ENCODE peak calls at places on chromosomes 12 and 14, in four cellular contexts. E is H54; L is activated T-helper 9 cell treated with anti-CD3 and anti-CD28 coated beads, Interleukin-2, amount 50 U/mL, for 16 hours; R is breast epithelium. P is an unnamed sample.

GRCh38 chr12:24964342-24964741 is 15.4 kb upstream of the BCAT1 start:
- DNase-seq in R (no peak), L (no peak), E (no peak), P (no peak)

GRCh38 chr14:36346052-36346451 is 25.6 kb upstream of the MBIP start:
- DNase-seq in R (no peak), L (no peak), E (no peak), P (no peak)

GRCh38 chr14:24481622-24482324 is 26.3 kb downstream of the CMA1 start:
- DNase-seq in E (peak; percentile 48), L (peak; percentile 5), R (no peak), P (peak; percentile 66)

GRCh38 chr12:39412210-39412609 is 30.7 kb downstream of the KIF21A start:
- DNase-seq in R (no peak), L (no peak), E (no peak), P (no peak)

GRCh38 chr12:15322164-15323054 is at the start of gene PTPRO:
- DNase-seq in L (no peak), E (no peak), R (no peak), P (peak; percentile 82)

GRCh38 chr12:6782903-6783571 is 6.3 kb upstream of the CD4 start:
- DNase-seq in L (no peak), R (no peak), E (no peak), P (no peak)

GRCh38 chr14:39218171-39218769 is 15.4 kb upstream of the MIA2 start:
- DNase-seq in L (no peak), E (no peak), R (no peak), P (no peak)

GRCh38 chr12:66984962-66985361 is 284.2 kb upstream of the CAND1 start:
- DNase-seq in R (no peak), E (no peak), L (no peak), P (no peak)

GRCh38 chr12:91926810-91927209 is 218.8 kb downstream of the BTG1 start:
- DNase-seq in R (no peak), E (no peak), L (no peak), P (no peak)

GRCh38 chr14:49971156-49972141 is 78.6 kb downstream of the ARF6 start:
- DNase-seq in E (no peak), L (no peak), R (no peak), P (no peak)

GRCh38 chr12:70590549-70591226 is 46.5 kb downstream of the PTPRB start:
- DNase-seq in R (no peak), E (no peak), L (no peak), P (no peak)

GRCh38 chr12:6323340-6323994 is 13.0 kb downstream of the PLEKHG6 start:
- DNase-seq in L (peak; percentile 15), R (no peak), E (peak; percentile 87), P (no peak)

GRCh38 chr12:106670131-106670530 is 87.3 kb downstream of the RFX4 start:
- DNase-seq in R (no peak), L (no peak), E (no peak), P (no peak)

GRCh38 chr12:51480978-51481377 is 56.3 kb downstream of the SLC4A8 start:
- DNase-seq in L (no peak), R (no peak), E (no peak), P (no peak)

GRCh38 chr12:52682938-52683574 is 2.8 kb upstream of the KRT1 start:
- DNase-seq in L (no peak), R (no peak), E (no peak), P (no peak)

GRCh38 chr14:61202124-61202523 is 79.0 kb downstream of the TMEM30B start:
- DNase-seq in L (no peak), E (no peak), R (no peak), P (no peak)

GRCh38 chr14:37655418-37655817 is 60.0 kb downstream of the TTC6 start:
- DNase-seq in R (no peak), E (no peak), L (no peak), P (no peak)

GRCh38 chr14:62209287-62209899 is 447.2 kb downstream of the SNAPC1 start:
- DNase-seq in L (no peak), E (no peak), R (no peak), P (no peak)

GRCh38 chr14:80948291-80948690 is 6.8 kb upstream of the CEP128 start:
- DNase-seq in R (no peak), L (no peak), E (no peak), P (no peak)

GRCh38 chr14:104290756-104291122 is 152.4 kb downstream of the KIF26A start:
- DNase-seq in R (no peak), L (no peak), E (no peak), P (peak; percentile 52)

GRCh38 chr14:98931911-98932310 is 340.1 kb downstream of the BCL11B start:
- DNase-seq in L (peak; percentile 25), E (no peak), R (no peak), P (peak; percentile 44)

GRCh38 chr14:99062772-99063418 is 209.1 kb downstream of the BCL11B start:
- DNase-seq in R (no peak), L (no peak), E (no peak), P (no peak)

GRCh38 chr14:106578479-106578878 is 1052.1 kb downstream of the TMEM121 start:
- DNase-seq in E (no peak), L (no peak), R (no peak), P (no peak)

GRCh38 chr12:118783703-118784102 is 197.6 kb upstream of the SRRM4 start:
- DNase-seq in R (no peak), E (no peak), L (no peak), P (no peak)

GRCh38 chr12:19273482-19274330 is 144.2 kb downstream of the PLEKHA5 start:
- DNase-seq in R (peak; percentile 53), L (peak; percentile 10), E (peak; percentile 58), P (no peak)

GRCh38 chr12:13033266-13033875 is 10.8 kb upstream of the FAM234B start:
- DNase-seq in E (no peak), L (no peak), R (no peak), P (no peak)

GRCh38 chr14:84254205-84254788 is 1275.6 kb upstream of the FLRT2 start:
- DNase-seq in R (no peak), E (no peak), L (no peak), P (no peak)

GRCh38 chr14:106605548-106606448 is 1079.4 kb downstream of the TMEM121 start:
- DNase-seq in L (peak; percentile 75), R (no peak), E (peak; percentile 6), P (peak; percentile 64)

GRCh38 chr12:124242529-124243065 is 52.3 kb upstream of the RFLNA start:
- DNase-seq in E (no peak), R (no peak), L (no peak), P (no peak)

GRCh38 chr12:64059685-64060084 is 162.4 kb downstream of the KICS2 start:
- DNase-seq in L (no peak), E (no peak), R (no peak), P (no peak)

GRCh38 chr14:36028218-36028617 is 148.3 kb downstream of the PTCSC3 start:
- DNase-seq in R (no peak), E (no peak), L (no peak), P (no peak)

GRCh38 chr12:88237954-88238353 is 95.8 kb downstream of the TMTC3 start:
- DNase-seq in E (no peak), R (no peak), L (no peak), P (no peak)

GRCh38 chr12:123608192-123608591 is 6.3 kb downstream of the DDX55 start:
- DNase-seq in R (no peak), L (no peak), E (no peak), P (no peak)

GRCh38 chr14:50038398-50039119 is 77.8 kb downstream of the VCPKMT start:
- DNase-seq in L (peak; percentile 56), E (peak; percentile 56), R (no peak), P (peak; percentile 46)

GRCh38 chr14:91669867-91670266 is 62.0 kb downstream of the CATSPERB start:
- DNase-seq in E (no peak), L (no peak), R (no peak), P (no peak)

GRCh38 chr14:101122114-101122854 is 218.8 kb upstream of the RTL1 start:
- DNase-seq in R (no peak), L (no peak), E (no peak), P (no peak)

GRCh38 chr12:22042981-22043669 is 2.9 kb upstream of the CMAS start:
- DNase-seq in L (no peak), E (peak; percentile 12), R (no peak), P (no peak)

GRCh38 chr14:45252356-45253069 is 489 bp downstream of the MIS18BP1 start:
- DNase-seq in E (no peak), R (no peak), L (no peak), P (peak; percentile 21)

GRCh38 chr12:113413488-113413939 is 8.7 kb upstream of the SDSL start:
- DNase-seq in L (no peak), E (no peak), R (no peak), P (peak; percentile 41)

P was measured in upper lobe of left lung.